ENCODE peak calls at places on chromosomes 11 and 22, in seven cellular contexts. G is GM06990, A is mesendoderm, L is heart right ventricle, M is adrenal gland, Y is nephron progenitor cell, J is T-cell. U is an unnamed sample.

GRCh38 chr11:67024410-67024809 is 1.5 kb downstream of the SYT12 start:
- DNase-seq in A (no peak), G (peak), L (no peak), J (peak), Y (no peak), M (no peak), U (no peak)

GRCh38 chr11:11901917-11902316 is 60.1 kb downstream of the USP47 start:
- DNase-seq in A (no peak), G (no peak), L (no peak), J (no peak), Y (no peak), M (no peak), U (no peak)

GRCh38 chr22:45946805-45947600 is 30.0 kb downstream of the WNT7B start:
- DNase-seq in Y (no peak), G (no peak), J (no peak), L (no peak), A (no peak), M (no peak), U (no peak)

GRCh38 chr22:44352378-44353062 is 39.8 kb upstream of the SHISAL1 start:
- DNase-seq in L (no peak), Y (no peak), J (no peak), M (no peak), G (no peak), A (no peak), U (no peak)

GRCh38 chr11:128240546-128240945 is 346.8 kb downstream of the ETS1 start:
- DNase-seq in Y (no peak), L (no peak), G (no peak), J (no peak), A (no peak), M (no peak), U (no peak)

GRCh38 chr11:99822846-99823565 is 802.3 kb downstream of the CNTN5 start:
- DNase-seq in M (no peak), G (no peak), L (no peak), Y (no peak), J (no peak), A (peak), U (no peak)

GRCh38 chr22:35642305-35642741 is 5.9 kb upstream of the APOL6 start:
- DNase-seq in G (no peak), Y (no peak), A (no peak), L (no peak), J (no peak), M (peak), U (no peak)

GRCh38 chr22:28983788-28984441 is 77.7 kb downstream of the C22orf31 start:
- DNase-seq in A (peak), G (no peak), L (no peak), Y (no peak), J (no peak), M (no peak), U (no peak)

GRCh38 chr11:32416301-32416700 is 19.0 kb downstream of the WT1 start:
- DNase-seq in A (no peak), Y (no peak), G (no peak), L (no peak), M (no peak), J (no peak), U (no peak)

GRCh38 chr22:50444663-50445062 is 30.2 kb downstream of the SBF1 start:
- DNase-seq in J (no peak), G (no peak), M (peak), Y (no peak), L (no peak), A (peak), U (no peak)

GRCh38 chr11:83574516-83574915 is 288.3 kb upstream of the CCDC90B start:
- DNase-seq in Y (no peak), L (no peak), J (no peak), M (no peak), A (peak), G (no peak), U (no peak)

GRCh38 chr11:34869425-34869824 is 46.8 kb downstream of the APIP start:
- DNase-seq in Y (no peak), G (no peak), L (no peak), J (no peak), A (peak), M (no peak), U (no peak)

GRCh38 chr11:105718641-105719040 is 108.8 kb downstream of the GRIA4 start:
- DNase-seq in A (no peak), Y (no peak), J (no peak), G (no peak), M (no peak), L (no peak), U (no peak)